ENCODE peak calls at places on chromosomes 11 and 22, in six cellular contexts. One of them, this sample, is unnamed.

GRCh38 chr11:17298302-17298701 is 21.8 kb downstream of the NUCB2 start:
- DNase-seq in IMR-90: peak
- DNase-seq in activated T-cell treated with anti-CD3 and anti-CD28 coated beads, Interleukin-2, amount 50 U/mL, for 72 hours: peak
- DNase-seq in cortex of kidney: no peak
- DNase-seq in activated CD8-positive, alpha-beta memory T cell treated with anti-CD3 and anti-CD28 coated beads for 4 hours: no peak
- DNase-seq in effector memory CD4-positive, alpha-beta T cell: no peak
- DNase-seq in this sample: peak

GRCh38 chr11:28674432-28675076 is 566.4 kb downstream of the METTL15 start:
- DNase-seq in IMR-90: peak
- DNase-seq in activated T-cell treated with anti-CD3 and anti-CD28 coated beads, Interleukin-2, amount 50 U/mL, for 72 hours: no peak
- DNase-seq in cortex of kidney: no peak
- DNase-seq in activated CD8-positive, alpha-beta memory T cell treated with anti-CD3 and anti-CD28 coated beads for 4 hours: no peak
- DNase-seq in effector memory CD4-positive, alpha-beta T cell: no peak
- DNase-seq in this sample: no peak

GRCh38 chr22:34800265-34800664 is 265.7 kb upstream of the ISX start:
- DNase-seq in IMR-90: no peak
- DNase-seq in activated T-cell treated with anti-CD3 and anti-CD28 coated beads, Interleukin-2, amount 50 U/mL, for 72 hours: no peak
- DNase-seq in cortex of kidney: no peak
- DNase-seq in activated CD8-positive, alpha-beta memory T cell treated with anti-CD3 and anti-CD28 coated beads for 4 hours: no peak
- DNase-seq in effector memory CD4-positive, alpha-beta T cell: no peak
- DNase-seq in this sample: no peak

GRCh38 chr11:90836031-90836430 is 613.2 kb upstream of the CHORDC1 start:
- DNase-seq in IMR-90: no peak
- DNase-seq in activated T-cell treated with anti-CD3 and anti-CD28 coated beads, Interleukin-2, amount 50 U/mL, for 72 hours: no peak
- DNase-seq in cortex of kidney: no peak
- DNase-seq in activated CD8-positive, alpha-beta memory T cell treated with anti-CD3 and anti-CD28 coated beads for 4 hours: no peak
- DNase-seq in effector memory CD4-positive, alpha-beta T cell: no peak
- DNase-seq in this sample: no peak

GRCh38 chr22:39524089-39524752 is 3.9 kb downstream of the ATF4 start:
- DNase-seq in IMR-90: no peak
- DNase-seq in activated T-cell treated with anti-CD3 and anti-CD28 coated beads, Interleukin-2, amount 50 U/mL, for 72 hours: peak
- DNase-seq in cortex of kidney: no peak
- DNase-seq in activated CD8-positive, alpha-beta memory T cell treated with anti-CD3 and anti-CD28 coated beads for 4 hours: no peak
- DNase-seq in effector memory CD4-positive, alpha-beta T cell: no peak
- DNase-seq in this sample: no peak

GRCh38 chr22:21103633-21104032 is 57.9 kb downstream of the LRRC74B start:
- DNase-seq in IMR-90: no peak
- DNase-seq in activated T-cell treated with anti-CD3 and anti-CD28 coated beads, Interleukin-2, amount 50 U/mL, for 72 hours: no peak
- DNase-seq in cortex of kidney: no peak
- DNase-seq in activated CD8-positive, alpha-beta memory T cell treated with anti-CD3 and anti-CD28 coated beads for 4 hours: no peak
- DNase-seq in effector memory CD4-positive, alpha-beta T cell: no peak
- DNase-seq in this sample: no peak

GRCh38 chr22:46845281-46846153 is 83.1 kb downstream of the TBC1D22A start:
- DNase-seq in IMR-90: peak
- DNase-seq in activated T-cell treated with anti-CD3 and anti-CD28 coated beads, Interleukin-2, amount 50 U/mL, for 72 hours: no peak
- DNase-seq in cortex of kidney: no peak
- DNase-seq in activated CD8-positive, alpha-beta memory T cell treated with anti-CD3 and anti-CD28 coated beads for 4 hours: no peak
- DNase-seq in effector memory CD4-positive, alpha-beta T cell: no peak
- DNase-seq in this sample: no peak

GRCh38 chr22:49193348-49193747 is 634.3 kb downstream of the BRD1 start:
- DNase-seq in IMR-90: no peak
- DNase-seq in activated T-cell treated with anti-CD3 and anti-CD28 coated beads, Interleukin-2, amount 50 U/mL, for 72 hours: no peak
- DNase-seq in cortex of kidney: no peak
- DNase-seq in activated CD8-positive, alpha-beta memory T cell treated with anti-CD3 and anti-CD28 coated beads for 4 hours: no peak
- DNase-seq in effector memory CD4-positive, alpha-beta T cell: no peak
- DNase-seq in this sample: no peak

GRCh38 chr22:46457502-46458488 is 79.6 kb downstream of the CELSR1 start:
- DNase-seq in IMR-90: peak
- DNase-seq in activated T-cell treated with anti-CD3 and anti-CD28 coated beads, Interleukin-2, amount 50 U/mL, for 72 hours: no peak
- DNase-seq in cortex of kidney: no peak
- DNase-seq in activated CD8-positive, alpha-beta memory T cell treated with anti-CD3 and anti-CD28 coated beads for 4 hours: no peak
- DNase-seq in effector memory CD4-positive, alpha-beta T cell: no peak
- DNase-seq in this sample: no peak

GRCh38 chr11:35886759-35887158 is 57.1 kb upstream of the LDLRAD3 start:
- DNase-seq in IMR-90: no peak
- DNase-seq in activated T-cell treated with anti-CD3 and anti-CD28 coated beads, Interleukin-2, amount 50 U/mL, for 72 hours: no peak
- DNase-seq in cortex of kidney: no peak
- DNase-seq in activated CD8-positive, alpha-beta memory T cell treated with anti-CD3 and anti-CD28 coated beads for 4 hours: no peak
- DNase-seq in effector memory CD4-positive, alpha-beta T cell: no peak
- DNase-seq in this sample: no peak

GRCh38 chr11:78290293-78291176 is 101.8 kb downstream of the USP35 start:
- DNase-seq in IMR-90: peak
- DNase-seq in activated T-cell treated with anti-CD3 and anti-CD28 coated beads, Interleukin-2, amount 50 U/mL, for 72 hours: peak
- DNase-seq in cortex of kidney: no peak
- DNase-seq in activated CD8-positive, alpha-beta memory T cell treated with anti-CD3 and anti-CD28 coated beads for 4 hours: no peak
- DNase-seq in effector memory CD4-positive, alpha-beta T cell: no peak
- DNase-seq in this sample: peak

GRCh38 chr11:66489636-66490035 is 9.4 kb downstream of the DPP3 start:
- DNase-seq in IMR-90: no peak
- DNase-seq in activated T-cell treated with anti-CD3 and anti-CD28 coated beads, Interleukin-2, amount 50 U/mL, for 72 hours: no peak
- DNase-seq in cortex of kidney: no peak
- DNase-seq in activated CD8-positive, alpha-beta memory T cell treated with anti-CD3 and anti-CD28 coated beads for 4 hours: no peak
- DNase-seq in effector memory CD4-positive, alpha-beta T cell: no peak
- DNase-seq in this sample: no peak

GRCh38 chr11:118691926-118692830 is 12.7 kb upstream of the TREH start:
- DNase-seq in IMR-90: peak
- DNase-seq in activated T-cell treated with anti-CD3 and anti-CD28 coated beads, Interleukin-2, amount 50 U/mL, for 72 hours: peak
- DNase-seq in cortex of kidney: no peak
- DNase-seq in activated CD8-positive, alpha-beta memory T cell treated with anti-CD3 and anti-CD28 coated beads for 4 hours: peak
- DNase-seq in effector memory CD4-positive, alpha-beta T cell: peak
- DNase-seq in this sample: peak

GRCh38 chr11:59261150-59261549 is 48.4 kb upstream of the MPEG1 start:
- DNase-seq in IMR-90: no peak
- DNase-seq in activated T-cell treated with anti-CD3 and anti-CD28 coated beads, Interleukin-2, amount 50 U/mL, for 72 hours: no peak
- DNase-seq in cortex of kidney: no peak
- DNase-seq in activated CD8-positive, alpha-beta memory T cell treated with anti-CD3 and anti-CD28 coated beads for 4 hours: no peak
- DNase-seq in effector memory CD4-positive, alpha-beta T cell: no peak
- DNase-seq in this sample: no peak

GRCh38 chr11:16096336-16096735 is 260.0 kb downstream of the SOX6 start:
- DNase-seq in IMR-90: peak
- DNase-seq in activated T-cell treated with anti-CD3 and anti-CD28 coated beads, Interleukin-2, amount 50 U/mL, for 72 hours: no peak
- DNase-seq in cortex of kidney: no peak
- DNase-seq in activated CD8-positive, alpha-beta memory T cell treated with anti-CD3 and anti-CD28 coated beads for 4 hours: no peak
- DNase-seq in effector memory CD4-positive, alpha-beta T cell: no peak
- DNase-seq in this sample: no peak

GRCh38 chr11:115493488-115493887 is 10.7 kb downstream of the CADM1 start:
- DNase-seq in IMR-90: no peak
- DNase-seq in activated T-cell treated with anti-CD3 and anti-CD28 coated beads, Interleukin-2, amount 50 U/mL, for 72 hours: no peak
- DNase-seq in cortex of kidney: no peak
- DNase-seq in activated CD8-positive, alpha-beta memory T cell treated with anti-CD3 and anti-CD28 coated beads for 4 hours: no peak
- DNase-seq in effector memory CD4-positive, alpha-beta T cell: no peak
- DNase-seq in this sample: no peak

GRCh38 chr11:13317293-13318080 is 39.9 kb downstream of the BMAL1 start:
- DNase-seq in IMR-90: no peak
- DNase-seq in activated T-cell treated with anti-CD3 and anti-CD28 coated beads, Interleukin-2, amount 50 U/mL, for 72 hours: no peak
- DNase-seq in cortex of kidney: no peak
- DNase-seq in activated CD8-positive, alpha-beta memory T cell treated with anti-CD3 and anti-CD28 coated beads for 4 hours: no peak
- DNase-seq in effector memory CD4-positive, alpha-beta T cell: no peak
- DNase-seq in this sample: no peak

GRCh38 chr11:118783724-118784495 is 7.1 kb downstream of the DDX6 start:
- DNase-seq in IMR-90: no peak
- DNase-seq in activated T-cell treated with anti-CD3 and anti-CD28 coated beads, Interleukin-2, amount 50 U/mL, for 72 hours: no peak
- DNase-seq in cortex of kidney: no peak
- DNase-seq in activated CD8-positive, alpha-beta memory T cell treated with anti-CD3 and anti-CD28 coated beads for 4 hours: no peak
- DNase-seq in effector memory CD4-positive, alpha-beta T cell: no peak
- DNase-seq in this sample: no peak

GRCh38 chr11:74425100-74425499 is 26.9 kb upstream of the PGM2L1 start:
- DNase-seq in IMR-90: no peak
- DNase-seq in activated T-cell treated with anti-CD3 and anti-CD28 coated beads, Interleukin-2, amount 50 U/mL, for 72 hours: no peak
- DNase-seq in cortex of kidney: no peak
- DNase-seq in activated CD8-positive, alpha-beta memory T cell treated with anti-CD3 and anti-CD28 coated beads for 4 hours: no peak
- DNase-seq in effector memory CD4-positive, alpha-beta T cell: no peak
- DNase-seq in this sample: no peak

GRCh38 chr11:122781378-122782040 is 56.8 kb upstream of the CRTAM start:
- DNase-seq in IMR-90: peak
- DNase-seq in activated T-cell treated with anti-CD3 and anti-CD28 coated beads, Interleukin-2, amount 50 U/mL, for 72 hours: peak
- DNase-seq in cortex of kidney: no peak
- DNase-seq in activated CD8-positive, alpha-beta memory T cell treated with anti-CD3 and anti-CD28 coated beads for 4 hours: peak
- DNase-seq in effector memory CD4-positive, alpha-beta T cell: peak
- DNase-seq in this sample: peak

GRCh38 chr22:18954941-18955571 is 19.0 kb upstream of the PRODH start:
- DNase-seq in IMR-90: no peak
- DNase-seq in activated T-cell treated with anti-CD3 and anti-CD28 coated beads, Interleukin-2, amount 50 U/mL, for 72 hours: no peak
- DNase-seq in cortex of kidney: no peak
- DNase-seq in activated CD8-positive, alpha-beta memory T cell treated with anti-CD3 and anti-CD28 coated beads for 4 hours: no peak
- DNase-seq in effector memory CD4-positive, alpha-beta T cell: no peak
- DNase-seq in this sample: no peak

GRCh38 chr22:33519140-33519973 is 400.9 kb downstream of the LARGE1 start:
- DNase-seq in IMR-90: peak
- DNase-seq in activated T-cell treated with anti-CD3 and anti-CD28 coated beads, Interleukin-2, amount 50 U/mL, for 72 hours: peak
- DNase-seq in cortex of kidney: no peak
- DNase-seq in activated CD8-positive, alpha-beta memory T cell treated with anti-CD3 and anti-CD28 coated beads for 4 hours: no peak
- DNase-seq in effector memory CD4-positive, alpha-beta T cell: no peak
- DNase-seq in this sample: no peak

GRCh38 chr11:75557649-75558494 is 4.2 kb upstream of the SERPINH1 start:
- DNase-seq in IMR-90: peak
- DNase-seq in activated T-cell treated with anti-CD3 and anti-CD28 coated beads, Interleukin-2, amount 50 U/mL, for 72 hours: no peak
- DNase-seq in cortex of kidney: no peak
- DNase-seq in activated CD8-positive, alpha-beta memory T cell treated with anti-CD3 and anti-CD28 coated beads for 4 hours: no peak
- DNase-seq in effector memory CD4-positive, alpha-beta T cell: no peak
- DNase-seq in this sample: no peak

GRCh38 chr11:114447892-114448291 is 8.6 kb downstream of the REXO2 start:
- DNase-seq in IMR-90: peak
- DNase-seq in activated T-cell treated with anti-CD3 and anti-CD28 coated beads, Interleukin-2, amount 50 U/mL, for 72 hours: no peak
- DNase-seq in cortex of kidney: no peak
- DNase-seq in activated CD8-positive, alpha-beta memory T cell treated with anti-CD3 and anti-CD28 coated beads for 4 hours: no peak
- DNase-seq in effector memory CD4-positive, alpha-beta T cell: no peak
- DNase-seq in this sample: no peak

GRCh38 chr11:11620251-11620965 is 1.4 kb downstream of the GALNT18 start:
- DNase-seq in IMR-90: peak
- DNase-seq in activated T-cell treated with anti-CD3 and anti-CD28 coated beads, Interleukin-2, amount 50 U/mL, for 72 hours: peak
- DNase-seq in cortex of kidney: no peak
- DNase-seq in activated CD8-positive, alpha-beta memory T cell treated with anti-CD3 and anti-CD28 coated beads for 4 hours: no peak
- DNase-seq in effector memory CD4-positive, alpha-beta T cell: no peak
- DNase-seq in this sample: peak

GRCh38 chr22:20131593-20131855 is at the start of gene ZDHHC8:
- DNase-seq in IMR-90: no peak
- DNase-seq in activated T-cell treated with anti-CD3 and anti-CD28 coated beads, Interleukin-2, amount 50 U/mL, for 72 hours: no peak
- DNase-seq in cortex of kidney: no peak
- DNase-seq in activated CD8-positive, alpha-beta memory T cell treated with anti-CD3 and anti-CD28 coated beads for 4 hours: no peak
- DNase-seq in effector memory CD4-positive, alpha-beta T cell: peak
- DNase-seq in this sample: no peak

GRCh38 chr11:94731921-94732601 is 36.1 kb upstream of the AMOTL1 start:
- DNase-seq in IMR-90: peak
- DNase-seq in activated T-cell treated with anti-CD3 and anti-CD28 coated beads, Interleukin-2, amount 50 U/mL, for 72 hours: no peak
- DNase-seq in cortex of kidney: no peak
- DNase-seq in activated CD8-positive, alpha-beta memory T cell treated with anti-CD3 and anti-CD28 coated beads for 4 hours: no peak
- DNase-seq in effector memory CD4-positive, alpha-beta T cell: no peak
- DNase-seq in this sample: no peak

GRCh38 chr11:64545605-64546004 is 45.4 kb upstream of the SLC22A12 start:
- DNase-seq in IMR-90: peak
- DNase-seq in activated T-cell treated with anti-CD3 and anti-CD28 coated beads, Interleukin-2, amount 50 U/mL, for 72 hours: no peak
- DNase-seq in cortex of kidney: no peak
- DNase-seq in activated CD8-positive, alpha-beta memory T cell treated with anti-CD3 and anti-CD28 coated beads for 4 hours: no peak
- DNase-seq in effector memory CD4-positive, alpha-beta T cell: no peak
- DNase-seq in this sample: no peak

GRCh38 chr11:93784152-93784934 is at the start of gene MED17:
- DNase-seq in IMR-90: peak
- DNase-seq in activated T-cell treated with anti-CD3 and anti-CD28 coated beads, Interleukin-2, amount 50 U/mL, for 72 hours: peak
- DNase-seq in cortex of kidney: no peak
- DNase-seq in activated CD8-positive, alpha-beta memory T cell treated with anti-CD3 and anti-CD28 coated beads for 4 hours: peak
- DNase-seq in effector memory CD4-positive, alpha-beta T cell: peak
- DNase-seq in this sample: peak